ENCODE peak calls at places on chromosomes 13 and 19, in seven cellular contexts. E is uterus, T is GM23338, V is A549, N is left ventricle myocardium inferior, G is tibial nerve, X is Peyer's patch. D is an unnamed sample.
A peak's percentile ranks its signal among the peaks of the same experiment; 100 is the strongest.

GRCh38 chr13:90545070-90545840 is 802.2 kb upstream of the MIR17HG start:
- DNase-seq in V (no peak), N (no peak), E (no peak), G (no peak), T (no peak), X (no peak), D (no peak)

GRCh38 chr19:47226426-47227346 is 4.3 kb downstream of the BBC3 start:
- DNase-seq in N (peak; percentile 89), V (peak; percentile 95), E (peak; percentile 82), G (peak; percentile 85), X (peak; percentile 91), T (peak; percentile 61), D (peak; percentile 95)

GRCh38 chr19:28039677-28040381 is 1173.1 kb downstream of the UQCRFS1 start:
- DNase-seq in X (no peak), N (no peak), V (no peak), E (no peak), G (no peak), T (no peak), D (no peak)

GRCh38 chr13:77381059-77381458 is 54.2 kb upstream of the MYCBP2 start:
- DNase-seq in X (no peak), V (no peak), G (no peak), N (no peak), E (no peak), T (no peak), D (no peak)

GRCh38 chr13:33722216-33722900 is 95.6 kb upstream of the RFC3 start:
- DNase-seq in N (no peak), G (no peak), X (no peak), T (no peak), E (no peak), V (no peak), D (no peak)

GRCh38 chr13:101416181-101417042 is at the start of gene NALCN:
- DNase-seq in X (no peak), T (peak; percentile 59), V (peak; percentile 24), N (peak; percentile 22), E (no peak), G (no peak), D (no peak)

GRCh38 chr19:41595258-41595889 is 19.4 kb downstream of the CEACAM21 start:
- DNase-seq in T (peak; percentile 82), X (peak; percentile 30), E (no peak), G (peak; percentile 22), V (peak; percentile 88), N (peak; percentile 23), D (peak; percentile 56)

GRCh38 chr19:4977299-4978174 is 8.6 kb downstream of the KDM4B start:
- DNase-seq in E (peak; percentile 85), V (no peak), N (peak; percentile 56), X (no peak), T (no peak), G (peak; percentile 31), D (no peak)

GRCh38 chr13:33125821-33126570 is 109.8 kb downstream of the KL start:
- DNase-seq in T (peak; percentile 15), G (peak; percentile 77), N (peak; percentile 61), V (peak; percentile 87), X (no peak), E (peak; percentile 86), D (no peak)

GRCh38 chr13:50353651-50354415 is 338.6 kb downstream of the KCNRG start:
- DNase-seq in T (no peak), E (no peak), N (no peak), X (no peak), G (peak; percentile 37), V (no peak), D (no peak)

GRCh38 chr13:77696006-77696862 is 1.3 kb upstream of the SLAIN1 start:
- DNase-seq in X (no peak), T (peak; percentile 64), G (no peak), N (no peak), E (no peak), V (no peak), D (no peak)

GRCh38 chr19:56404705-56405056 is 549 bp downstream of the ZNF583 start:
- DNase-seq in T (no peak), N (no peak), V (no peak), G (no peak), E (no peak), X (no peak), D (no peak)

GRCh38 chr19:46069841-46070341 is 29.1 kb upstream of the IGFL4 start:
- DNase-seq in T (no peak), E (no peak), G (no peak), X (no peak), V (peak; percentile 75), N (no peak), D (no peak)

GRCh38 chr19:43634068-43634467 is 5.6 kb downstream of the CADM4 start:
- DNase-seq in X (no peak), T (no peak), N (no peak), G (no peak), E (no peak), V (no peak), D (no peak)

GRCh38 chr19:43636121-43636683 is 3.4 kb downstream of the CADM4 start:
- DNase-seq in N (no peak), E (no peak), X (no peak), V (no peak), T (peak; percentile 90), G (no peak), D (no peak)

GRCh38 chr19:43634877-43635560 is 4.6 kb downstream of the CADM4 start:
- DNase-seq in G (no peak), X (no peak), E (no peak), V (no peak), N (no peak), T (peak; percentile 77), D (no peak)

GRCh38 chr19:43633520-43633919 is 6.1 kb downstream of the CADM4 start:
- DNase-seq in G (no peak), E (no peak), X (no peak), N (no peak), T (no peak), V (no peak), D (no peak)

DNA sequence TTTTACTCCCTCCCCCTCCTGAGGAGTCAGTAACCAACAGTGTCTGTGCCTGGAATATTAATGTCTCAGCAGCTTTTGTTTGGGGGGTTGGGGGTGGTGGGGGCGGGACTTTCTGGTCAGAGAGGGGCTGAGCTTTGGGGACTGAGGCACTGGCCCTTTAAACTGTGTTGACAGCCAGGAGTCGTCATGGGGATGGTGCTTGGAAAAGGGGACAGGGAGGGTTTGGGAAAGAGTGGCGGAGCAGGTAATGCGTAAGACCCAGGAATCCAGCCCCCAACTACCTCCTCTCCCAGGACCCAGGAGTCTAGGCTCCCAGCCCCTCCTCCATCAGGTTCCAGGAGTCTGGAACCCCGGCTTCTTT is 5.2 kb downstream of the CADM4 start:
- DNase-seq in V (no peak), G (no peak), E (no peak), X (no peak), N (no peak), T (peak; percentile 83), D (no peak)
- H3K27ac ChIP-seq in V (no peak overlapping the region), G (peak overlapping the region; percentile 71), E (no peak overlapping the region), X (no peak overlapping the region), N (no peak overlapping the region), T (peak overlapping the region; percentile 87), D (no peak overlapping the region)

GRCh38 chr19:38670921-38671398 is 23.5 kb downstream of the ACTN4 start:
- DNase-seq in X (no peak), N (no peak), G (no peak), E (no peak), T (no peak), V (peak; percentile 61), D (no peak)
- H3K27ac ChIP-seq in X (peak overlapping the region; percentile 91), N (peak overlapping the region; percentile 95), G (no peak overlapping the region), E (peak overlapping the region; percentile 98), T (peak overlapping the region; percentile 40), V (peak overlapping the region; percentile 15), D (peak overlapping the region; percentile 65)

GRCh38 chr19:10332158-10332964 is 968 bp downstream of the RAVER1 start:
- DNase-seq in G (no peak), V (no peak), E (no peak), T (no peak), X (no peak), N (no peak), D (peak; percentile 70)
- H3K27ac ChIP-seq in G (peak overlapping the region; percentile 80), V (peak overlapping the region; percentile 81), E (peak overlapping the region; percentile 94), T (no peak overlapping the region), X (peak overlapping the region; percentile 91), N (peak overlapping the region; percentile 90), D (peak overlapping the region; percentile 84)

GRCh38 chr13:102879793-102880499 is 34.1 kb downstream of the ERCC5 start:
- DNase-seq in T (no peak), G (no peak), N (no peak), X (no peak), V (no peak), E (no peak), D (no peak)
- H3K27ac ChIP-seq in T (no peak overlapping the region), G (no peak overlapping the region), N (peak overlapping the region; percentile 81), X (no peak overlapping the region), V (no peak overlapping the region), E (no peak overlapping the region), D (no peak overlapping the region)

DNA sequence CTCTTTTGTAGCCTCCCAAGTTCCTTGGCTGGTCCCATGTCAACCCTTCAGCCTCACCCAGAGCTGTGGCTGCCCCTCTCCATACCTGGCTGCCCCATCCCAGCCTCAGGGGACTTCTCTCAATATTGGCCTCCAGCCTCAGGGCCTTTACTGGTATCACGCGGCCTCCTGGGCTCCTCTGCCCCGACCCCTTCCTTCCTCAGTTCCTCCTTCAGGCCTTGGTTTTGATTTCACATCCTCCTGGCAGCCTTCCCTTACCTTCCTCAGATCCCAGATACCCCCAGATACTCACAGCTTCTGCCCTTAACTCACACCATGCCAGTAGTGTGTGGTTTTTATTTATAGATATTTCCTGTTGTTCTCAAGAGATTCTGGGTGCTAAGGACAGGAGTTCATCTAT is 12.8 kb upstream of the SCN1B start:
- DNase-seq in N (no peak), X (no peak), E (no peak), G (no peak), T (no peak), V (no peak), D (no peak)
- H3K27ac ChIP-seq in N (no peak overlapping the region), X (no peak overlapping the region), E (no peak overlapping the region), G (no peak overlapping the region), T (no peak overlapping the region), V (no peak overlapping the region), D (no peak overlapping the region)

GRCh38 chr19:1094978-1095701 is at the start of gene POLR2E:
- DNase-seq in X (peak; percentile 97), V (peak; percentile 97), N (peak; percentile 98), G (peak; percentile 95), T (peak; percentile 98), E (peak; percentile 99), D (peak; percentile 98)

GRCh38 chr19:1097810-1098176 is 2.6 kb upstream of the POLR2E start:
- DNase-seq in N (no peak), X (no peak), G (no peak), V (peak; percentile 68), E (no peak), T (no peak), D (no peak)

GRCh38 chr19:1101337-1101698 is 2.5 kb upstream of the GPX4 start:
- DNase-seq in E (peak; percentile 69), V (no peak), X (no peak), T (peak; percentile 26), G (peak; percentile 48), N (no peak), D (peak; percentile 39)

GRCh38 chr19:1094655-1094977 is 559 bp downstream of the POLR2E start:
- DNase-seq in G (no peak), V (no peak), E (no peak), N (no peak), T (no peak), X (no peak), D (no peak)

GRCh38 chr19:1098177-1099051 is 3.2 kb upstream of the POLR2E start:
- DNase-seq in T (no peak), V (peak; percentile 82), X (no peak), G (no peak), N (no peak), E (no peak), D (peak; percentile 33)
- H3K27ac ChIP-seq in T (no peak overlapping the region), V (peak overlapping the region; percentile 86), X (peak overlapping the region; percentile 91), G (peak overlapping the region; percentile 41), N (peak overlapping the region; percentile 99), E (peak overlapping the region; percentile 91), D (peak overlapping the region; percentile 31)

D was measured in colonic mucosa.